ENCODE peak calls at places on chromosome 9, in eight cellular contexts. S, H, A, T, O, Y, G and Z are unnamed samples.

GRCh38 chr9:90433398-90433890 is 209.2 kb downstream of the DIRAS2 start:
- DNase-seq in A (peak), Y (no peak), T (no peak), G (no peak), O (no peak), H (no peak), S (no peak), Z (no peak)

GRCh38 chr9:119556129-119556875 is 187.1 kb upstream of the BRINP1 start:
- DNase-seq in T (no peak), Y (peak), S (peak), A (peak), H (peak), G (peak), O (peak), Z (peak)

GRCh38 chr9:113650207-113651131 is 186.9 kb downstream of the RGS3 start:
- DNase-seq in H (no peak), O (no peak), G (no peak), T (no peak), S (no peak), Y (peak), A (no peak), Z (no peak)

GRCh38 chr9:97310896-97311295 is 3.4 kb downstream of the CCDC180 start:
- DNase-seq in A (no peak), O (no peak), G (no peak), S (no peak), H (no peak), Y (no peak), T (no peak), Z (no peak)

GRCh38 chr9:36398745-36399144 is 1.3 kb downstream of the RNF38 start:
- DNase-seq in Y (no peak), O (no peak), T (no peak), S (no peak), G (no peak), A (no peak), H (no peak), Z (no peak)

GRCh38 chr9:125106285-125106893 is 36.9 kb downstream of the SCAI start:
- DNase-seq in S (no peak), G (no peak), H (no peak), Y (no peak), A (peak), T (no peak), O (no peak), Z (no peak)

GRCh38 chr9:127846451-127847154 is 7.9 kb downstream of the ENG start:
- DNase-seq in O (no peak), T (no peak), S (no peak), H (no peak), G (peak), A (no peak), Y (no peak), Z (no peak)

GRCh38 chr9:2722715-2723114 is 5.4 kb downstream of the KCNV2 start:
- DNase-seq in G (no peak), A (peak), H (no peak), Y (no peak), O (no peak), T (no peak), S (no peak), Z (no peak)

GRCh38 chr9:99040911-99041582 is 63.9 kb upstream of the TGFBR1 start:
- DNase-seq in H (no peak), O (no peak), A (peak), S (no peak), G (no peak), T (no peak), Y (no peak), Z (no peak)

GRCh38 chr9:93116049-93116961 is 17.7 kb downstream of the NINJ1 start:
- DNase-seq in H (no peak), G (peak), S (no peak), O (no peak), A (no peak), T (no peak), Y (peak), Z (no peak)

GRCh38 chr9:122374885-122375420 is 4.1 kb downstream of the PTGS1 start:
- DNase-seq in G (peak), S (no peak), O (no peak), T (no peak), Y (peak), H (no peak), A (no peak), Z (no peak)

GRCh38 chr9:134858051-134858841 is 22.4 kb upstream of the FCN2 start:
- DNase-seq in G (peak), O (peak), A (no peak), Y (peak), S (no peak), T (no peak), H (no peak), Z (no peak)

GRCh38 chr9:120412425-120412951 is 167.5 kb downstream of the CDK5RAP2 start:
- DNase-seq in T (no peak), G (no peak), H (no peak), A (peak), S (no peak), O (no peak), Y (no peak), Z (no peak)